ENCODE peak calls at places on chromosomes 16 and 17, in nine cellular contexts. O, H, D, C, U, Q, A, S and E are unnamed samples.

GRCh38 chr17:63039899-63040602 is 74.0 kb downstream of the TANC2 start:
- DNase-seq in H (no peak), U (no peak), C (no peak), A (no peak), O (peak), S (peak), Q (no peak), D (no peak), E (no peak)

GRCh38 chr17:1188812-1189211 is 9.0 kb upstream of the ABR start:
- DNase-seq in H (no peak), D (no peak), S (no peak), U (peak), A (peak), Q (no peak), C (no peak), O (peak), E (peak)

GRCh38 chr17:29068828-29069227 is 25.9 kb downstream of the PIPOX start:
- DNase-seq in A (no peak), U (no peak), H (no peak), O (no peak), Q (no peak), S (no peak), D (no peak), C (no peak), E (no peak)

GRCh38 chr17:35117984-35118383 is 1.7 kb downstream of the RAD51D start:
- DNase-seq in U (no peak), A (no peak), D (peak), O (no peak), S (peak), Q (peak), C (no peak), H (no peak), E (peak)

GRCh38 chr17:70365098-70365583 is 195.8 kb downstream of the KCNJ2 start:
- DNase-seq in H (no peak), D (no peak), O (no peak), A (no peak), C (no peak), U (no peak), S (no peak), Q (no peak), E (peak)

GRCh38 chr16:4679854-4680636 is 13.3 kb upstream of the NUDT16L1 start:
- DNase-seq in U (peak), C (no peak), S (no peak), Q (no peak), H (no peak), A (peak), O (no peak), D (no peak), E (peak)

GRCh38 chr17:70168979-70169706 is at the start of gene KCNJ2:
- DNase-seq in U (peak), A (peak), Q (peak), O (peak), S (peak), D (peak), H (peak), C (no peak), E (peak)

GRCh38 chr16:72924918-72925630 is 122.9 kb downstream of the ZFHX3 start:
- DNase-seq in A (no peak), H (no peak), U (no peak), O (no peak), Q (no peak), S (no peak), C (no peak), D (no peak), E (no peak)

GRCh38 chr17:58325289-58325726 is 3.3 kb downstream of the TSPOAP1 start:
- DNase-seq in A (no peak), Q (no peak), U (no peak), D (no peak), O (no peak), S (no peak), H (no peak), C (no peak), E (no peak)

GRCh38 chr16:72722552-72722951 is 325.4 kb downstream of the ZFHX3 start:
- DNase-seq in S (no peak), A (no peak), O (no peak), U (no peak), D (no peak), C (no peak), Q (no peak), H (no peak), E (no peak)

GRCh38 chr16:85902366-85903155 is 3.6 kb downstream of the IRF8 start:
- DNase-seq in Q (peak), D (peak), U (no peak), O (no peak), C (no peak), A (no peak), H (no peak), S (no peak), E (no peak)

GRCh38 chr17:74201250-74201649 is 2.2 kb upstream of the RPL38 start:
- DNase-seq in D (no peak), H (peak), Q (no peak), C (no peak), U (no peak), S (no peak), O (no peak), A (no peak), E (no peak)

GRCh38 chr17:17921192-17922082 is 50.8 kb downstream of the TOM1L2 start:
- DNase-seq in H (no peak), O (peak), D (no peak), U (no peak), S (peak), C (no peak), Q (no peak), A (peak), E (peak)

GRCh38 chr17:38879878-38880727 is 10.2 kb downstream of the LASP1 start:
- DNase-seq in S (peak), O (peak), C (no peak), H (no peak), U (no peak), A (peak), D (no peak), Q (no peak), E (peak)

GRCh38 chr16:58855291-58855823 is 121.2 kb upstream of the GOT2 start:
- DNase-seq in Q (no peak), H (no peak), O (no peak), C (no peak), A (no peak), S (no peak), U (no peak), D (no peak), E (no peak)

GRCh38 chr17:79294459-79295071 is 219.9 kb downstream of the ENGASE start:
- DNase-seq in A (peak), H (no peak), D (peak), O (no peak), U (peak), C (peak), Q (peak), S (peak), E (peak)